ENCODE peak calls at places on chromosomes 11 and 22, in seven cellular contexts. V, P, S, T, Y, U and N are unnamed samples.
A peak's percentile ranks its signal among the peaks of the same experiment; 100 is the strongest.

GRCh38 chr11:117199061-117199915 is at the start of gene TAGLN:
- DNase-seq in V (peak; percentile 95), P (peak; percentile 88), S (no peak), T (no peak), Y (no peak), U (peak; percentile 55), N (peak; percentile 87)

GRCh38 chr11:69416123-69416475 is 65.4 kb upstream of the LINC01488 start:
- DNase-seq in V (no peak), P (no peak), S (no peak), T (no peak), Y (no peak), U (no peak), N (no peak)

GRCh38 chr22:19184276-19184997 is 5.9 kb upstream of the SLC25A1 start:
- DNase-seq in V (no peak), P (no peak), S (no peak), T (no peak), Y (no peak), U (no peak), N (no peak)

GRCh38 chr11:86197448-86197847 is 47.1 kb upstream of the EED start:
- DNase-seq in V (peak; percentile 58), P (no peak), S (no peak), T (no peak), Y (no peak), U (no peak), N (no peak)

GRCh38 chr11:45934580-45935318 is 12.3 kb downstream of the LARGE2 start:
- DNase-seq in V (no peak), P (no peak), S (no peak), T (no peak), Y (no peak), U (no peak), N (peak; percentile 71)

GRCh38 chr11:31608995-31609394 is 99.4 kb downstream of the ELP4 start:
- DNase-seq in V (no peak), P (no peak), S (no peak), T (no peak), Y (no peak), U (no peak), N (no peak)

GRCh38 chr22:19287889-19288288 is 3.6 kb downstream of the CLTCL1 start:
- DNase-seq in V (peak; percentile 90), P (no peak), S (no peak), T (no peak), Y (no peak), U (no peak), N (peak; percentile 77)

GRCh38 chr22:42648368-42649260 is 578 bp downstream of the CYB5R3 start:
- DNase-seq in V (peak; percentile 23), P (peak; percentile 45), S (no peak), T (no peak), Y (no peak), U (peak; percentile 92), N (peak; percentile 73)

GRCh38 chr11:47099213-47099917 is 77.3 kb downstream of the ARFGAP2 start:
- DNase-seq in V (peak; percentile 49), P (no peak), S (no peak), T (peak; percentile 39), Y (no peak), U (peak; percentile 33), N (no peak)

GRCh38 chr11:1205987-1206331 is 16.9 kb upstream of the MUC5B start:
- DNase-seq in V (no peak), P (peak; percentile 8), S (no peak), T (peak; percentile 13), Y (peak; percentile 22), U (no peak), N (no peak)

GRCh38 chr11:24389575-24389974 is 107.3 kb upstream of the LUZP2 start:
- DNase-seq in V (no peak), P (no peak), S (no peak), T (peak; percentile 11), Y (no peak), U (no peak), N (no peak)

GRCh38 chr11:116275634-116276033 is 497.2 kb downstream of the BUD13 start:
- DNase-seq in V (no peak), P (no peak), S (no peak), T (no peak), Y (no peak), U (no peak), N (no peak)

GRCh38 chr11:48101044-48101733 is 115.4 kb upstream of the OR4B1 start:
- DNase-seq in V (no peak), P (no peak), S (no peak), T (no peak), Y (no peak), U (no peak), N (no peak)

GRCh38 chr11:1532606-1533341 is 39.3 kb downstream of the DUSP8 start:
- DNase-seq in V (no peak), P (no peak), S (no peak), T (no peak), Y (no peak), U (no peak), N (peak; percentile 76)

GRCh38 chr11:67072295-67072694 is 15.6 kb downstream of the RHOD start:
- DNase-seq in V (no peak), P (no peak), S (no peak), T (no peak), Y (no peak), U (no peak), N (no peak)

GRCh38 chr11:67073908-67074307 is 17.3 kb downstream of the RHOD start:
- DNase-seq in V (no peak), P (no peak), S (no peak), T (no peak), Y (no peak), U (no peak), N (no peak)

GRCh38 chr11:67076202-67076601 is 19.6 kb downstream of the RHOD start:
- DNase-seq in V (no peak), P (no peak), S (no peak), T (no peak), Y (no peak), U (no peak), N (no peak)

GRCh38 chr11:67066333-67066709 is 9.7 kb downstream of the RHOD start:
- DNase-seq in V (no peak), P (no peak), S (no peak), T (no peak), Y (no peak), U (no peak), N (no peak)

DNA sequence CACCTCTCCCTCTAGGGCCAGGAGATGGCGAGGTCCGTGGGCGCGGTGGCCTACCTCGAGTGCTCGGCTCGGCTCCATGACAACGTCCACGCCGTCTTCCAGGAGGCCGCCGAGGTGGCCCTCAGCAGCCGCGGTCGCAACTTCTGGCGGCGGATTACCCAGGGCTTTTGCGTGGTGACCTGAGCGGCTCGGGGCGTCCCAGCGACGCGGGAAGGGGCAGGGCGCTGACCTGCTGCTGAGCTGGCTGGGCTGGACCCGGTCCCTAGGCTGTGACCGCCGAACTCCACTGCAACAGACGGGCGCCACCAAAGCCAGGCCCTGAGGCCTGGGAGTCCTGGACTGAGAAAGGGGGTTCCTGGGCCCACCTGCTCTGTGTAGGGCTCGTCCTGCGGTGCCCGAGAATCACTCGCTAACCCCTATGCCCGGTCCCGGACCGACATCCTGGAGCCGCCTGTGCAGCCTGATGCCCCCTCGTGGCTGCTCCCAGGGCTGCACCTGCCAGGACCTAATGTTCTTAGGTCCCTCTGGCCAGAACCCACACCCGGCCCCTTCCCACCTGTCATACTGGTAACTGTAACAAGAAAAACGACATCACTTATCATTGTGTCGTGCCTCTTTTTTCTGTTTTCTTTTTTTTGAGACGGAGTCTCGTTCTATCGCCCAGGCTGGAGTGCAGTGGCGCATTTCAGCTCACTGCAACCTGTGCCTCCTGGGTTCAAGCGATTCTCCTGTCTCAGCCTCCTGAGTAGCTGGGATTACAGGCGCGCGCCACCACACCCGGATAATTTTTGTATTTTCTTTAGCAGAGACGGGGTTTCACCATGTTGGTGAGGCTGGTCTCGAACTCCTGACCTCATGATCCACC is 15.0 kb downstream of the RHOD start:
- DNase-seq in V (peak; percentile 72), P (peak; percentile 70), S (no peak), T (peak; percentile 93), Y (peak; percentile 60), U (peak; percentile 88), N (peak; percentile 73)
- H3K4me3 ChIP-seq in V (peak overlapping the region; percentile 31), P (no peak overlapping the region), S (no peak overlapping the region), T (peak overlapping the region; percentile 44), Y (peak overlapping the region; percentile 45), U (peak overlapping the region; percentile 18), N (no peak overlapping the region)

GRCh38 chr11:119483881-119484371 is 61.0 kb upstream of the THY1 start:
- DNase-seq in V (no peak), P (peak; percentile 13), S (no peak), T (no peak), Y (no peak), U (no peak), N (no peak)

GRCh38 chr11:119483341-119483880 is 60.4 kb upstream of the THY1 start:
- DNase-seq in V (no peak), P (peak; percentile 16), S (no peak), T (no peak), Y (no peak), U (no peak), N (no peak)

GRCh38 chr11:119486016-119486415 is 63.0 kb upstream of the THY1 start:
- DNase-seq in V (no peak), P (no peak), S (no peak), T (no peak), Y (no peak), U (no peak), N (no peak)

GRCh38 chr11:119486691-119487259 is 63.8 kb upstream of the THY1 start:
- DNase-seq in V (no peak), P (peak; percentile 8), S (no peak), T (no peak), Y (no peak), U (no peak), N (no peak)

GRCh38 chr11:119484741-119485605 is 62.0 kb upstream of the THY1 start:
- DNase-seq in V (no peak), P (peak; percentile 16), S (no peak), T (no peak), Y (no peak), U (no peak), N (peak; percentile 16)
- TF ChIP-seq CTCF in V (no peak), P (no peak), S (peak; percentile 23), T (no peak), Y (no peak), U (no peak), N (peak; percentile 30)

GRCh38 chr11:130428692-130429681 is 578 bp upstream of the ADAMTS8 start:
- DNase-seq in V (no peak), P (no peak), S (no peak), T (no peak), Y (no peak), U (no peak), N (no peak)
- H3K4me3 ChIP-seq in V (peak overlapping the region; percentile 14), P (peak overlapping the region; percentile 52), S (no peak overlapping the region), T (no peak overlapping the region), Y (peak overlapping the region; percentile 70), U (no peak overlapping the region), N (no peak overlapping the region)

DNA sequence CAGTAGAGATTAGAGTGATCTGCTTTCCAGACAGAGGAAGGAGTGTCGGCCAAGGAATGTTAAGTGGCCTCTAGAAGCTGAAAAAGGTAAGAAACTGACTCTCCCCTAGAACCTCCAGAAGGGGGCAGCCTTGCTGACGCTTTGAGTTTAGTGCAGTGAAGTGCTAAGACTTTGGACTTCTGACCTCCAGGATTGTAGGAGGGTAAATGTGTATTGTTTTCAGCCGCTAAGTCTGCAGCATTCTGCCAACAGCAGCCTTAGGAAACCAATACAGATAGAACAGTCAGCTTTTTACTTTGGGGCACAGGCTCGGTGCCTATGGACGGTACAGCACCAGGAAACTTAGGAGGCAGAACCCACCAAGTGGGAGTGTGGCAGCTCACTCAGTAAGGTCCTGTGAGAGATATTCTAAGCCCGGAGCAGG is 3.6 kb upstream of the TBC1D22A start:
- DNase-seq in V (peak; percentile 87), P (no peak), S (no peak), T (peak; percentile 50), Y (no peak), U (peak; percentile 86), N (peak; percentile 76)
- TF ChIP-seq CTCF in V (peak; percentile 90), P (peak; percentile 44), S (peak; percentile 79), T (peak; percentile 75), Y (peak; percentile 60), U (peak; percentile 73), N (peak; percentile 82)